ENCODE peak calls at places on chromosomes 13 and 19, in eight cellular contexts. One of them, this sample, is unnamed. For H3K27me3, the result is how much of the 10 kb centered on the place peaks cover.

GRCh38 chr19:48487544-48487943 is 18.4 kb downstream of the CYTH2 start:
- DNase-seq in gastrocnemius medialis: no peak
- DNase-seq in colonic mucosa: no peak
- DNase-seq in body of pancreas: no peak
- DNase-seq in CD8-positive, alpha-beta memory T cell: no peak
- DNase-seq in GM06990: no peak
- DNase-seq in CD8-positive, alpha-beta T cell: no peak
- DNase-seq in keratinocyte: no peak
- DNase-seq in this sample: no peak

GRCh38 chr19:34287676-34288140 is 33.4 kb downstream of the GARRE1 start:
- DNase-seq in gastrocnemius medialis: no peak
- DNase-seq in colonic mucosa: no peak
- DNase-seq in body of pancreas: no peak
- DNase-seq in CD8-positive, alpha-beta memory T cell: no peak
- DNase-seq in GM06990: no peak
- DNase-seq in CD8-positive, alpha-beta T cell: no peak
- DNase-seq in keratinocyte: no peak
- DNase-seq in this sample: no peak

GRCh38 chr19:13181747-13182388 is 31.7 kb downstream of the IER2 start:
- DNase-seq in gastrocnemius medialis: no peak
- DNase-seq in colonic mucosa: peak
- DNase-seq in body of pancreas: peak
- DNase-seq in CD8-positive, alpha-beta memory T cell: peak
- DNase-seq in GM06990: peak
- DNase-seq in CD8-positive, alpha-beta T cell: peak
- DNase-seq in keratinocyte: no peak
- DNase-seq in this sample: peak

GRCh38 chr19:51124729-51125128 is at the start of gene SIGLEC9:
- DNase-seq in gastrocnemius medialis: peak
- DNase-seq in colonic mucosa: no peak
- DNase-seq in body of pancreas: peak
- DNase-seq in CD8-positive, alpha-beta memory T cell: peak
- DNase-seq in GM06990: no peak
- DNase-seq in CD8-positive, alpha-beta T cell: no peak
- DNase-seq in keratinocyte: no peak
- DNase-seq in this sample: peak

GRCh38 chr13:68481130-68481529 is 1251.0 kb upstream of the PCDH9 start:
- DNase-seq in gastrocnemius medialis: no peak
- DNase-seq in colonic mucosa: no peak
- DNase-seq in body of pancreas: no peak
- DNase-seq in CD8-positive, alpha-beta memory T cell: no peak
- DNase-seq in GM06990: no peak
- DNase-seq in CD8-positive, alpha-beta T cell: no peak
- DNase-seq in keratinocyte: no peak
- DNase-seq in this sample: no peak

GRCh38 chr13:48412881-48413351 is at the start of gene LPAR6:
- DNase-seq in gastrocnemius medialis: no peak
- DNase-seq in colonic mucosa: peak
- DNase-seq in body of pancreas: no peak
- DNase-seq in CD8-positive, alpha-beta memory T cell: peak
- DNase-seq in GM06990: no peak
- DNase-seq in CD8-positive, alpha-beta T cell: no peak
- DNase-seq in keratinocyte: no peak
- DNase-seq in this sample: no peak

GRCh38 chr13:99218969-99219368 is 18.3 kb downstream of the UBAC2 start:
- DNase-seq in gastrocnemius medialis: no peak
- DNase-seq in colonic mucosa: no peak
- DNase-seq in body of pancreas: no peak
- DNase-seq in CD8-positive, alpha-beta memory T cell: peak
- DNase-seq in GM06990: no peak
- DNase-seq in CD8-positive, alpha-beta T cell: peak
- DNase-seq in keratinocyte: no peak
- DNase-seq in this sample: no peak

GRCh38 chr19:9043524-9043923 is 33.3 kb upstream of the MUC16 start:
- DNase-seq in gastrocnemius medialis: no peak
- DNase-seq in colonic mucosa: no peak
- DNase-seq in body of pancreas: no peak
- DNase-seq in CD8-positive, alpha-beta memory T cell: no peak
- DNase-seq in GM06990: no peak
- DNase-seq in CD8-positive, alpha-beta T cell: no peak
- DNase-seq in keratinocyte: no peak
- DNase-seq in this sample: no peak

GRCh38 chr13:28655566-28655965 is 3.4 kb upstream of the POMP start:
- DNase-seq in gastrocnemius medialis: no peak
- DNase-seq in colonic mucosa: no peak
- DNase-seq in body of pancreas: no peak
- DNase-seq in CD8-positive, alpha-beta memory T cell: no peak
- DNase-seq in GM06990: no peak
- DNase-seq in CD8-positive, alpha-beta T cell: no peak
- DNase-seq in keratinocyte: no peak
- DNase-seq in this sample: no peak

DNA sequence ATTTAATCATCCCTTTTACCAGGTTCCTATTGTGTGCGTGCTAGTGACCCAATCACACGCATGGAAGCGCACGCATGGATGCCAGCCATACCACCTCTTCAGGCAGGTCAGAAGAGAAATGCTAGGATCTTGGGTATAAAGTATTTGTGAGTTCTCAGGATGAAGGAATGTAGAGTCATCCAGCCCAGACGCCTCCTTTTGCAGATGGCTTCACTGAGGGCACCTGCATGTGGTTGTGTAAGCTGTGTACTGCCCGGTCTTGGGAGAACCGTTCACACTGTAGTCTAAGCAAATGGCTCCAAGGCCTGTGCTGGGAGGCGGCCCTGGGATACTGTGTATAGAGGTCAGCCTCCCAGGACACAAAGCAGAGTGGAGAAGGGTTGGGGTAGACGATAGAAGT is 7.5 kb downstream of the ARHGEF7 start:
- DNase-seq in gastrocnemius medialis: no peak
- DNase-seq in colonic mucosa: no peak
- DNase-seq in body of pancreas: no peak
- DNase-seq in CD8-positive, alpha-beta memory T cell: no peak
- DNase-seq in GM06990: no peak
- DNase-seq in CD8-positive, alpha-beta T cell: no peak
- DNase-seq in keratinocyte: no peak
- DNase-seq in this sample: no peak
- H3K27me3 ChIP-seq in gastrocnemius medialis: under half
- H3K27me3 ChIP-seq in colonic mucosa: under half
- H3K27me3 ChIP-seq in body of pancreas: under half
- H3K27me3 ChIP-seq in CD8-positive, alpha-beta memory T cell: under half
- H3K27me3 ChIP-seq in GM06990: under half
- H3K27me3 ChIP-seq in CD8-positive, alpha-beta T cell: under half
- H3K27me3 ChIP-seq in keratinocyte: under half
- H3K27me3 ChIP-seq in this sample: under half

DNA sequence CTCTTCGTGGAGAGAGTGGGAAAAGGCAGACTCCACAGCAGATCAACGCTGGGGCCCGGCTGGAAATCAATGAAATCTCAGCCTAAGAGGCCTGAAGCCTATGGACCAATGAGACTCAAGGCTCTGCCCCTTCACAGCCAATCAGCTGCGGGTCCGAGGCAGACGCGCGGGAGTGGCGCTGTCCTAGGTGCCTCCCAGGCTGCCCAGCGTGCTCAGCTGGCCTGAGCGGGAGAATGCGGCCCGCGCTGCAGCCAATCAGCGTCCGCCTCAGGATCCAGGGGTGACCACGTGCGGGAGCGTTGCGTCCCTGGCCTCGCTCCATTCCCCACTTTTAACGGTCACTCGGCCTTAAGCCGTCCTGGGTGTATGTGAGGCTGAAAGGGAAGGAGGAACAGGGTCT is at the start of gene ZBTB32:
- DNase-seq in gastrocnemius medialis: no peak
- DNase-seq in colonic mucosa: peak
- DNase-seq in body of pancreas: peak
- DNase-seq in CD8-positive, alpha-beta memory T cell: no peak
- DNase-seq in GM06990: no peak
- DNase-seq in CD8-positive, alpha-beta T cell: no peak
- DNase-seq in keratinocyte: no peak
- DNase-seq in this sample: no peak
- H3K4me3 ChIP-seq in gastrocnemius medialis: no peak
- H3K4me3 ChIP-seq in colonic mucosa: no peak
- H3K4me3 ChIP-seq in body of pancreas: no peak
- H3K4me3 ChIP-seq in CD8-positive, alpha-beta memory T cell: no peak
- H3K4me3 ChIP-seq in GM06990: no peak
- H3K4me3 ChIP-seq in CD8-positive, alpha-beta T cell: no peak
- H3K4me3 ChIP-seq in keratinocyte: no peak
- H3K4me3 ChIP-seq in this sample: no peak

GRCh38 chr19:1469936-1470863 is 8.8 kb downstream of the C19orf25 start:
- DNase-seq in gastrocnemius medialis: no peak
- DNase-seq in colonic mucosa: peak
- DNase-seq in body of pancreas: peak
- DNase-seq in CD8-positive, alpha-beta memory T cell: peak
- DNase-seq in GM06990: peak
- DNase-seq in CD8-positive, alpha-beta T cell: peak
- DNase-seq in keratinocyte: no peak
- DNase-seq in this sample: peak
- H3K27me3 ChIP-seq in gastrocnemius medialis: half or more
- H3K27me3 ChIP-seq in colonic mucosa: half or more
- H3K27me3 ChIP-seq in body of pancreas: under half
- H3K27me3 ChIP-seq in CD8-positive, alpha-beta memory T cell: under half
- H3K27me3 ChIP-seq in GM06990: under half
- H3K27me3 ChIP-seq in CD8-positive, alpha-beta T cell: under half
- H3K27me3 ChIP-seq in keratinocyte: half or more
- H3K27me3 ChIP-seq in this sample: half or more

GRCh38 chr19:30718014-30718413 is 345.8 kb downstream of the ZNF536 start:
- DNase-seq in gastrocnemius medialis: no peak
- DNase-seq in colonic mucosa: no peak
- DNase-seq in body of pancreas: no peak
- DNase-seq in CD8-positive, alpha-beta memory T cell: no peak
- DNase-seq in GM06990: no peak
- DNase-seq in CD8-positive, alpha-beta T cell: no peak
- DNase-seq in keratinocyte: no peak
- DNase-seq in this sample: no peak

GRCh38 chr19:30719991-30720329 is 347.8 kb downstream of the ZNF536 start:
- DNase-seq in gastrocnemius medialis: no peak
- DNase-seq in colonic mucosa: no peak
- DNase-seq in body of pancreas: peak
- DNase-seq in CD8-positive, alpha-beta memory T cell: no peak
- DNase-seq in GM06990: no peak
- DNase-seq in CD8-positive, alpha-beta T cell: no peak
- DNase-seq in keratinocyte: no peak
- DNase-seq in this sample: no peak

GRCh38 chr19:30718728-30719127 is 346.5 kb downstream of the ZNF536 start:
- DNase-seq in gastrocnemius medialis: no peak
- DNase-seq in colonic mucosa: no peak
- DNase-seq in body of pancreas: peak
- DNase-seq in CD8-positive, alpha-beta memory T cell: no peak
- DNase-seq in GM06990: no peak
- DNase-seq in CD8-positive, alpha-beta T cell: no peak
- DNase-seq in keratinocyte: peak
- DNase-seq in this sample: no peak

GRCh38 chr19:30717381-30717780 is 345.2 kb downstream of the ZNF536 start:
- DNase-seq in gastrocnemius medialis: no peak
- DNase-seq in colonic mucosa: no peak
- DNase-seq in body of pancreas: no peak
- DNase-seq in CD8-positive, alpha-beta memory T cell: no peak
- DNase-seq in GM06990: no peak
- DNase-seq in CD8-positive, alpha-beta T cell: no peak
- DNase-seq in keratinocyte: no peak
- DNase-seq in this sample: no peak

DNA sequence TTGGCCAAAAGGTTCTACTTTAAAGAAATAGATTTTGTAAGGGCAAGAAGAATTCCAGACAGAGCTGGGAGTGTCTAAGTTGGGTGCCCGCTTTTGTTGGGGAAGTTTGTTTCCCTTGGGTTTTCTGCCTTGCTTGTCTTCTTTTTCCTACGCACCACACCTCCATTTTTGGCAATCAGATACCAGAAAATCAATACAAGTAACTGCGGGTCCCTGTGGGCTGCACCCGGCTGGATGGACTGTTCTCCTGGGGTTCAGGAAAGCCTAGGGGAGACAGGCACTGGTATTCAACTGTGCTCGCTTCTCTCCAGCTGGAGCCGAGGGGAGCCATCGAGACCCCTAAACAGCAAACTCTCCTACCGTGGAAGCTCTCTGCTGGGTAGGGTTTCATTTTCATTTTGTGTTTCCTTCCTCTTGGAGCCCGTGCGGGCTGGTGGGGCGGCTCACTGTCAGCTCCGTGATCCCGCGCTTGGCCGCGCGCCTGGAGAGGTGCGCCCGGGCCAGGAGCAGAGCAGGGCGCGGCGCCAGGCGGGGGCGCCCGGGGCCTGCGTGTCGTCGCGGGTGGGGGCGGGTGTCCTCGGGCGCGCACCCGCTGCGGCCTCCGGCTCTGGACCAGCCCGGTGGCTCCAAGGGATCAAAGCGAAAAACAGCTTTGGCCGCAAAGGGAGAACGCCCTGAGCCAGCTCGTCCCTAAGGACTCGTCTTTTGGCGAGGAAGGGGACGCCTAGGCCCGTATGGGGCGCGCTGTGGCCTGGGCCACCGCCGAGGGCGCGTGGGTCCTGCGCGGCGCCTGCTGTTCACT is 347.2 kb downstream of the ZNF536 start:
- DNase-seq in gastrocnemius medialis: peak
- DNase-seq in colonic mucosa: peak
- DNase-seq in body of pancreas: peak
- DNase-seq in CD8-positive, alpha-beta memory T cell: no peak
- DNase-seq in GM06990: no peak
- DNase-seq in CD8-positive, alpha-beta T cell: no peak
- DNase-seq in keratinocyte: no peak
- DNase-seq in this sample: peak
- H3K4me3 ChIP-seq in gastrocnemius medialis: peak
- H3K4me3 ChIP-seq in colonic mucosa: peak
- H3K4me3 ChIP-seq in body of pancreas: peak
- H3K4me3 ChIP-seq in CD8-positive, alpha-beta memory T cell: no peak
- H3K4me3 ChIP-seq in GM06990: peak
- H3K4me3 ChIP-seq in CD8-positive, alpha-beta T cell: peak
- H3K4me3 ChIP-seq in keratinocyte: peak
- H3K4me3 ChIP-seq in this sample: peak

DNA sequence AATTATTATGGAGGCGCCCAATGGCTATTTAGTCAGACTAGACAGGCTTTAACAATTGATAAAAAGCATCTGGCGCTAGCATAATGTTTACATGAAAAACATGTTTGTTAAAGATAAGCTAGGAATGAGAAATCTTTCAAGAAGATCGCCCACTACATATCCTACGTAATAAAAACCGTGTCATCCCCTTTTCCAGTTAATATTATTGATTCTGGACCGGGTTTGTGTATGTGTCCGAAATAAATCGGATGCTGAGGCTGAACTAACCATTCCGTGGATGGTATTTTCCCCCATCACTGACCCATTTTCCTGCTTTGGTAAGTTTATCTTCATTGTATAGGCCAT is 8.8 kb downstream of the COL4A1 start:
- DNase-seq in gastrocnemius medialis: no peak
- DNase-seq in colonic mucosa: no peak
- DNase-seq in body of pancreas: no peak
- DNase-seq in CD8-positive, alpha-beta memory T cell: no peak
- DNase-seq in GM06990: no peak
- DNase-seq in CD8-positive, alpha-beta T cell: no peak
- DNase-seq in keratinocyte: no peak
- DNase-seq in this sample: no peak
- H3K27me3 ChIP-seq in gastrocnemius medialis: under half
- H3K27me3 ChIP-seq in colonic mucosa: under half
- H3K27me3 ChIP-seq in body of pancreas: under half
- H3K27me3 ChIP-seq in CD8-positive, alpha-beta memory T cell: under half
- H3K27me3 ChIP-seq in GM06990: under half
- H3K27me3 ChIP-seq in CD8-positive, alpha-beta T cell: under half
- H3K27me3 ChIP-seq in keratinocyte: under half
- H3K27me3 ChIP-seq in this sample: under half